ENCODE peak calls at places on chromosomes 6 and 20, in four cellular contexts. One of them, this sample, is unnamed.

GRCh38 chr20:10414982-10415650 is 18.9 kb downstream of the MKKS start:
- DNase-seq in stimulated activated CD4-positive, alpha-beta T cell treated with anti-CD3 and anti-CD28 coated beads, Interleukin-15, amount 100 ng/mL, for 1 hour: no peak
- DNase-seq in GM03348: no peak
- DNase-seq in SW 1271: peak; percentile 71
- DNase-seq in this sample: no peak

GRCh38 chr20:3461911-3462677 is 8.7 kb upstream of the ATRN start:
- DNase-seq in stimulated activated CD4-positive, alpha-beta T cell treated with anti-CD3 and anti-CD28 coated beads, Interleukin-15, amount 100 ng/mL, for 1 hour: no peak
- DNase-seq in GM03348: no peak
- DNase-seq in SW 1271: no peak
- DNase-seq in this sample: no peak

GRCh38 chr6:21808551-21809181 is 215.1 kb downstream of the SOX4 start:
- DNase-seq in stimulated activated CD4-positive, alpha-beta T cell treated with anti-CD3 and anti-CD28 coated beads, Interleukin-15, amount 100 ng/mL, for 1 hour: no peak
- DNase-seq in GM03348: no peak
- DNase-seq in SW 1271: no peak
- DNase-seq in this sample: no peak

GRCh38 chr6:47308674-47309325 is 905 bp downstream of the TNFRSF21 start:
- DNase-seq in stimulated activated CD4-positive, alpha-beta T cell treated with anti-CD3 and anti-CD28 coated beads, Interleukin-15, amount 100 ng/mL, for 1 hour: no peak
- DNase-seq in GM03348: peak; percentile 54
- DNase-seq in SW 1271: peak; percentile 28
- DNase-seq in this sample: peak; percentile 83

GRCh38 chr20:13877789-13878188 is 93.0 kb downstream of the NDUFAF5 start:
- DNase-seq in stimulated activated CD4-positive, alpha-beta T cell treated with anti-CD3 and anti-CD28 coated beads, Interleukin-15, amount 100 ng/mL, for 1 hour: no peak
- DNase-seq in GM03348: peak; percentile 18
- DNase-seq in SW 1271: no peak
- DNase-seq in this sample: no peak

GRCh38 chr6:30000156-30000791 is 57.9 kb downstream of the HLA-A start:
- DNase-seq in stimulated activated CD4-positive, alpha-beta T cell treated with anti-CD3 and anti-CD28 coated beads, Interleukin-15, amount 100 ng/mL, for 1 hour: no peak
- DNase-seq in GM03348: no peak
- DNase-seq in SW 1271: no peak
- DNase-seq in this sample: no peak

GRCh38 chr6:3804981-3805380 is 44.2 kb upstream of the FAM50B start:
- DNase-seq in stimulated activated CD4-positive, alpha-beta T cell treated with anti-CD3 and anti-CD28 coated beads, Interleukin-15, amount 100 ng/mL, for 1 hour: no peak
- DNase-seq in GM03348: peak; percentile 25
- DNase-seq in SW 1271: no peak
- DNase-seq in this sample: peak; percentile 83

GRCh38 chr20:50295762-50296449 is 105.3 kb downstream of the CEBPB start:
- DNase-seq in stimulated activated CD4-positive, alpha-beta T cell treated with anti-CD3 and anti-CD28 coated beads, Interleukin-15, amount 100 ng/mL, for 1 hour: no peak
- DNase-seq in GM03348: no peak
- DNase-seq in SW 1271: no peak
- DNase-seq in this sample: peak; percentile 80

GRCh38 chr6:86487660-86488221 is 449.6 kb upstream of the HTR1E start:
- DNase-seq in stimulated activated CD4-positive, alpha-beta T cell treated with anti-CD3 and anti-CD28 coated beads, Interleukin-15, amount 100 ng/mL, for 1 hour: no peak
- DNase-seq in GM03348: no peak
- DNase-seq in SW 1271: no peak
- DNase-seq in this sample: no peak

GRCh38 chr20:38117635-38118034 is 47.4 kb downstream of the TGM2 start:
- DNase-seq in stimulated activated CD4-positive, alpha-beta T cell treated with anti-CD3 and anti-CD28 coated beads, Interleukin-15, amount 100 ng/mL, for 1 hour: no peak
- DNase-seq in GM03348: peak; percentile 41
- DNase-seq in SW 1271: peak; percentile 96
- DNase-seq in this sample: no peak

GRCh38 chr6:136753624-136754023 is 38.7 kb downstream of the MAP3K5 start:
- DNase-seq in stimulated activated CD4-positive, alpha-beta T cell treated with anti-CD3 and anti-CD28 coated beads, Interleukin-15, amount 100 ng/mL, for 1 hour: peak; percentile 26
- DNase-seq in GM03348: no peak
- DNase-seq in SW 1271: no peak
- DNase-seq in this sample: no peak

GRCh38 chr6:89067796-89068195 is 12.8 kb upstream of the PNRC1 start:
- DNase-seq in stimulated activated CD4-positive, alpha-beta T cell treated with anti-CD3 and anti-CD28 coated beads, Interleukin-15, amount 100 ng/mL, for 1 hour: no peak
- DNase-seq in GM03348: no peak
- DNase-seq in SW 1271: no peak
- DNase-seq in this sample: no peak

GRCh38 chr20:24102749-24103148 is 114.2 kb upstream of the GGTLC1 start:
- DNase-seq in stimulated activated CD4-positive, alpha-beta T cell treated with anti-CD3 and anti-CD28 coated beads, Interleukin-15, amount 100 ng/mL, for 1 hour: no peak
- DNase-seq in GM03348: no peak
- DNase-seq in SW 1271: peak; percentile 5
- DNase-seq in this sample: no peak

GRCh38 chr6:41228616-41229015 is 467 bp downstream of the TREML4 start:
- DNase-seq in stimulated activated CD4-positive, alpha-beta T cell treated with anti-CD3 and anti-CD28 coated beads, Interleukin-15, amount 100 ng/mL, for 1 hour: no peak
- DNase-seq in GM03348: no peak
- DNase-seq in SW 1271: no peak
- DNase-seq in this sample: no peak

GRCh38 chr6:108621117-108621516 is 60.4 kb downstream of the FOXO3 start:
- DNase-seq in stimulated activated CD4-positive, alpha-beta T cell treated with anti-CD3 and anti-CD28 coated beads, Interleukin-15, amount 100 ng/mL, for 1 hour: no peak
- DNase-seq in GM03348: peak; percentile 57
- DNase-seq in SW 1271: no peak
- DNase-seq in this sample: peak; percentile 68

GRCh38 chr6:110930795-110931194 is 27.7 kb upstream of the GTF3C6 start:
- DNase-seq in stimulated activated CD4-positive, alpha-beta T cell treated with anti-CD3 and anti-CD28 coated beads, Interleukin-15, amount 100 ng/mL, for 1 hour: no peak
- DNase-seq in GM03348: no peak
- DNase-seq in SW 1271: no peak
- DNase-seq in this sample: no peak

GRCh38 chr6:138988469-138988834 is 399 bp upstream of the REPS1 start:
- DNase-seq in stimulated activated CD4-positive, alpha-beta T cell treated with anti-CD3 and anti-CD28 coated beads, Interleukin-15, amount 100 ng/mL, for 1 hour: no peak
- DNase-seq in GM03348: no peak
- DNase-seq in SW 1271: no peak
- DNase-seq in this sample: no peak

GRCh38 chr20:4051413-4052138 is 36.2 kb upstream of the RNF24 start:
- DNase-seq in stimulated activated CD4-positive, alpha-beta T cell treated with anti-CD3 and anti-CD28 coated beads, Interleukin-15, amount 100 ng/mL, for 1 hour: no peak
- DNase-seq in GM03348: no peak
- DNase-seq in SW 1271: no peak
- DNase-seq in this sample: no peak

GRCh38 chr20:41249371-41249770 is 68.2 kb downstream of the ZHX3 start:
- DNase-seq in stimulated activated CD4-positive, alpha-beta T cell treated with anti-CD3 and anti-CD28 coated beads, Interleukin-15, amount 100 ng/mL, for 1 hour: no peak
- DNase-seq in GM03348: peak; percentile 82
- DNase-seq in SW 1271: peak; percentile 16
- DNase-seq in this sample: peak; percentile 84

GRCh38 chr6:90314516-90314915 is 17.9 kb upstream of the BACH2 start:
- DNase-seq in stimulated activated CD4-positive, alpha-beta T cell treated with anti-CD3 and anti-CD28 coated beads, Interleukin-15, amount 100 ng/mL, for 1 hour: no peak
- DNase-seq in GM03348: no peak
- DNase-seq in SW 1271: no peak
- DNase-seq in this sample: no peak

GRCh38 chr20:59933296-59933848 is at the start of gene SYCP2:
- DNase-seq in stimulated activated CD4-positive, alpha-beta T cell treated with anti-CD3 and anti-CD28 coated beads, Interleukin-15, amount 100 ng/mL, for 1 hour: peak; percentile 25
- DNase-seq in GM03348: peak; percentile 90
- DNase-seq in SW 1271: peak; percentile 95
- DNase-seq in this sample: peak; percentile 97

GRCh38 chr6:158086054-158086705 is 81.9 kb downstream of the SERAC1 start:
- DNase-seq in stimulated activated CD4-positive, alpha-beta T cell treated with anti-CD3 and anti-CD28 coated beads, Interleukin-15, amount 100 ng/mL, for 1 hour: no peak
- DNase-seq in GM03348: peak; percentile 88
- DNase-seq in SW 1271: no peak
- DNase-seq in this sample: peak; percentile 80

GRCh38 chr6:116229287-116229913 is 24.5 kb downstream of the TSPYL4 start:
- DNase-seq in stimulated activated CD4-positive, alpha-beta T cell treated with anti-CD3 and anti-CD28 coated beads, Interleukin-15, amount 100 ng/mL, for 1 hour: no peak
- DNase-seq in GM03348: no peak
- DNase-seq in SW 1271: peak; percentile 34
- DNase-seq in this sample: peak; percentile 71

This sample was measured in osteoblast.